ENCODE peak calls at places on chromosomes 11 and 22, in ten cellular contexts. W is body of pancreas, J is A549, L is lower leg skin, N is adrenal gland, Y is Peyer's patch, Z is GM12892, X is tibial nerve, S is K562, T is right lobe of liver. K is an unnamed sample.

GRCh38 chr22:28398355-28398754 is 281.3 kb downstream of the TTC28 start:
- DNase-seq in W (no peak), J (no peak), L (no peak), N (no peak), Y (no peak), Z (no peak), X (no peak), S (no peak), T (no peak), K (no peak)

GRCh38 chr11:70546179-70546940 is 148.0 kb downstream of the CTTN start:
- DNase-seq in W (no peak), J (no peak), L (no peak), N (no peak), Y (no peak), Z (no peak), X (no peak), S (no peak), T (no peak), K (no peak)

GRCh38 chr11:46721286-46721685 is 2.3 kb downstream of the F2 start:
- DNase-seq in W (no peak), J (no peak), L (no peak), N (no peak), Y (no peak), Z (no peak), X (no peak), S (no peak), T (no peak), K (no peak)

GRCh38 chr11:1807628-1807995 is 27.2 kb upstream of the SYT8 start:
- DNase-seq in W (no peak), J (peak), L (no peak), N (no peak), Y (no peak), Z (no peak), X (no peak), S (peak), T (no peak), K (no peak)

GRCh38 chr11:18368236-18368635 is 26.1 kb upstream of the LDHA start:
- DNase-seq in W (no peak), J (no peak), L (no peak), N (no peak), Y (no peak), Z (no peak), X (no peak), S (no peak), T (no peak), K (peak)

GRCh38 chr11:122706689-122707088 is 51.2 kb downstream of the UBASH3B start:
- DNase-seq in W (no peak), J (no peak), L (no peak), N (no peak), Y (no peak), Z (no peak), X (no peak), S (no peak), T (no peak), K (no peak)

GRCh38 chr11:93236741-93237675 is 39.2 kb upstream of the SLC36A4 start:
- DNase-seq in W (peak), J (peak), L (no peak), N (peak), Y (no peak), Z (no peak), X (peak), S (peak), T (no peak), K (no peak)

GRCh38 chr22:22735695-22736611 is 91.5 kb downstream of the GGTLC2 start:
- DNase-seq in W (no peak), J (no peak), L (no peak), N (no peak), Y (no peak), Z (no peak), X (no peak), S (no peak), T (no peak), K (no peak)

GRCh38 chr11:66112041-66112491 is 42.0 kb downstream of the PACS1 start:
- DNase-seq in W (no peak), J (no peak), L (no peak), N (no peak), Y (no peak), Z (no peak), X (no peak), S (no peak), T (no peak), K (no peak)

GRCh38 chr11:43833657-43834073 is 47.0 kb upstream of the ALKBH3 start:
- DNase-seq in W (no peak), J (no peak), L (no peak), N (no peak), Y (no peak), Z (no peak), X (no peak), S (no peak), T (no peak), K (no peak)

GRCh38 chr11:94513091-94513490 is 830 bp downstream of the C11orf97 start:
- DNase-seq in W (no peak), J (no peak), L (no peak), N (no peak), Y (peak), Z (no peak), X (no peak), S (no peak), T (no peak), K (no peak)

GRCh38 chr11:110908401-110909106 is 196.3 kb upstream of the ARHGAP20 start:
- DNase-seq in W (no peak), J (no peak), L (no peak), N (no peak), Y (no peak), Z (no peak), X (no peak), S (no peak), T (no peak), K (no peak)

GRCh38 chr11:10862446-10862845 is 4.6 kb upstream of the ZBED5 start:
- DNase-seq in W (no peak), J (no peak), L (no peak), N (no peak), Y (no peak), Z (no peak), X (no peak), S (no peak), T (no peak), K (no peak)

GRCh38 chr11:67345949-67346819 is 7.2 kb downstream of the POLD4 start:
- DNase-seq in W (peak), J (peak), L (no peak), N (no peak), Y (peak), Z (no peak), X (no peak), S (no peak), T (no peak), K (no peak)

GRCh38 chr22:25548866-25549464 is 15.5 kb upstream of the GRK3 start:
- DNase-seq in W (no peak), J (no peak), L (no peak), N (no peak), Y (no peak), Z (no peak), X (no peak), S (no peak), T (no peak), K (no peak)

GRCh38 chr11:117016747-117017146 is 81.5 kb downstream of the SIK3 start:
- DNase-seq in W (no peak), J (no peak), L (no peak), N (no peak), Y (no peak), Z (no peak), X (no peak), S (no peak), T (no peak), K (no peak)

GRCh38 chr11:74147199-74147929 is 23.4 kb downstream of the C2CD3 start:
- DNase-seq in W (no peak), J (no peak), L (no peak), N (peak), Y (no peak), Z (no peak), X (no peak), S (no peak), T (no peak), K (no peak)

GRCh38 chr22:22478450-22478849 is 30.1 kb downstream of the ZNF280B start:
- DNase-seq in W (no peak), J (no peak), L (no peak), N (no peak), Y (no peak), Z (no peak), X (no peak), S (peak), T (no peak), K (no peak)

GRCh38 chr11:117523680-117524079 is 196.0 kb downstream of the CEP164 start:
- DNase-seq in W (no peak), J (no peak), L (no peak), N (no peak), Y (no peak), Z (no peak), X (no peak), S (no peak), T (no peak), K (peak)

GRCh38 chr11:133793271-133793848 is 52.0 kb downstream of the SPATA19 start:
- DNase-seq in W (no peak), J (no peak), L (no peak), N (no peak), Y (no peak), Z (no peak), X (no peak), S (no peak), T (no peak), K (no peak)

GRCh38 chr11:78647986-78648875 is 73.6 kb upstream of the NARS2 start:
- DNase-seq in W (no peak), J (no peak), L (no peak), N (no peak), Y (no peak), Z (no peak), X (no peak), S (no peak), T (no peak), K (no peak)

GRCh38 chr22:48498526-48499331 is 1328.9 kb downstream of the BRD1 start:
- DNase-seq in W (no peak), J (no peak), L (no peak), N (no peak), Y (no peak), Z (no peak), X (no peak), S (no peak), T (peak), K (no peak)

GRCh38 chr22:22111267-22111751 is 128.7 kb upstream of the TOP3B start:
- DNase-seq in W (no peak), J (peak), L (no peak), N (no peak), Y (peak), Z (peak), X (no peak), S (peak), T (no peak), K (peak)

GRCh38 chr22:19066531-19067271 is 55.5 kb downstream of the DGCR2 start:
- DNase-seq in W (no peak), J (no peak), L (no peak), N (peak), Y (no peak), Z (no peak), X (no peak), S (no peak), T (peak), K (peak)

GRCh38 chr11:30452842-30453241 is 129.9 kb downstream of the ARL14EP start:
- DNase-seq in W (no peak), J (no peak), L (no peak), N (no peak), Y (no peak), Z (no peak), X (no peak), S (no peak), T (no peak), K (no peak)

GRCh38 chr11:59172345-59173079 is 580 bp downstream of the DTX4 start:
- DNase-seq in W (peak), J (no peak), L (no peak), N (no peak), Y (peak), Z (peak), X (no peak), S (peak), T (peak), K (no peak)

GRCh38 chr11:127888396-127888795 is 699.0 kb downstream of the ETS1 start:
- DNase-seq in W (no peak), J (no peak), L (no peak), N (no peak), Y (no peak), Z (no peak), X (no peak), S (no peak), T (no peak), K (no peak)

GRCh38 chr11:87740968-87741367 is 434.3 kb downstream of the RAB38 start:
- DNase-seq in W (no peak), J (no peak), L (no peak), N (no peak), Y (peak), Z (no peak), X (no peak), S (no peak), T (no peak), K (no peak)

GRCh38 chr11:1292644-1293618 is 16.5 kb downstream of the TOLLIP start:
- DNase-seq in W (no peak), J (no peak), L (no peak), N (no peak), Y (peak), Z (no peak), X (no peak), S (no peak), T (peak), K (no peak)

GRCh38 chr11:119584193-119585037 is 144.6 kb downstream of the NECTIN1 start:
- DNase-seq in W (peak), J (peak), L (peak), N (no peak), Y (peak), Z (no peak), X (no peak), S (peak), T (peak), K (peak)
- TF ChIP-seq POLR2A in W (peak), J (no peak), L (no peak), N (no peak), Y (no peak), Z (no peak), X (no peak), S (peak), T (no peak), K (no peak)

GRCh38 chr11:130194241-130195023 is 34.9 kb downstream of the ST14 start:
- DNase-seq in W (no peak), J (no peak), L (no peak), N (no peak), Y (no peak), Z (no peak), X (no peak), S (no peak), T (no peak), K (no peak)
- TF ChIP-seq POLR2A in W (no peak), J (no peak), L (no peak), N (no peak), Y (no peak), Z (no peak), X (no peak), S (no peak), T (no peak), K (no peak)

GRCh38 chr11:121067453-121067852 is 33.6 kb upstream of the TECTA start:
- DNase-seq in W (no peak), J (no peak), L (no peak), N (no peak), Y (no peak), Z (no peak), X (no peak), S (no peak), T (no peak), K (no peak)
- TF ChIP-seq POLR2A in W (peak), J (no peak), L (no peak), N (no peak), Y (no peak), Z (no peak), X (no peak), S (no peak), T (peak), K (no peak)

DNA sequence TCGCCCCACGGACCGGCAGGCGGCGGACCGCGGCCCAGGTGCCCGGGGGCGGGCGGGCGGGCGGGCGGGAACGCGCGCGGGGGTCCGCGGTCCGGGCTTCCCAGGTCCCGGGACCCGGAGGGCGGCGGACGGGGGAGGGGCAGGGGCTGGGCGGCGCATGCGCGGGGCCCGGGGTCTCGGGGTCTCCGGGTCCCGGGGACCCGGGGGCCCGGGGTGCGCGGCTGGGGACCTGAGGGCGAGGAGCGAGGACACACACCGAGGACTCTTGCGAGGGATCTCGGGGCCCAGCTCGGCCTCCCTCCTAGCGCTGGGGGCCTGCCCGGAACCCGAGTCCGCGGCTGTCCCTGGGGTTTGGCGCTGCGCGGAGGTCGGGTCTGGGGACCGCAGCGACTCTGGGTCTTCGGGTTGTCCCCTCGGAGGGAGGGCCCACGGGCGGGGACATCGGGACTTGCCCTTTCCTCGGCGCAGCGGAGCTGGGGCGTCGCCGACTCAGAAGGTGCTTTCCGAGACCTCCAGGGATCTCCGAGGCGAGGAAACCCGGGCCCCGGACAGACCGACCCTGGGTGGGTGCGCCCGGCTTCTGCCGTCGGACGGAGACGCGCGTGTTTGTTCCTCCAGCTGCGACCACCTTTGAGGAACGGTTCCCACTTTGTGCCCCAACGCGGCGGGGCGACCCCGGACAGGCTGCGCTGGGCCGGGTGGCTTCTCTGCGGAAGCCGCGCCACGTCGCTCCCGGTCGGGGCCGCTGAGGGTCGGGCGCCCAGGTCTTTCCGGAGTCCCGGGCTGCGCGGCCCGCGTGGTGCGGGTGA is 493 bp downstream of the PPARA start:
- DNase-seq in W (peak), J (peak), L (no peak), N (peak), Y (peak), Z (peak), X (no peak), S (peak), T (peak), K (peak)
- TF ChIP-seq POLR2A in W (peak), J (no peak), L (no peak), N (no peak), Y (no peak), Z (peak), X (no peak), S (no peak), T (no peak), K (no peak)

K was measured in H54.